ENCODE peak calls at places on chromosomes 12 and 14, in nine cellular contexts. T is GM06990, Q is osteocyte, M is Caco-2, F is progenitor cell of endocrine pancreas, N is gastrocnemius medialis, D is epithelial cell of proximal tubule, S is NB4, B is psoas muscle. A is an unnamed sample.
A peak's percentile ranks its signal among the peaks of the same experiment; 100 is the strongest.

GRCh38 chr12:66539451-66539850 is 139.4 kb downstream of the GRIP1 start:
- DNase-seq in T (no peak), Q (no peak), M (no peak), F (no peak), N (no peak), D (no peak), S (no peak), B (no peak), A (no peak)

GRCh38 chr14:99936738-99937474 is 128.3 kb upstream of the EVL start:
- DNase-seq in T (peak; percentile 53), Q (no peak), M (no peak), F (no peak), N (no peak), D (no peak), S (peak; percentile 53), B (no peak), A (peak; percentile 71)

GRCh38 chr14:68695871-68696665 is 96.8 kb downstream of the ZFP36L1 start:
- DNase-seq in T (no peak), Q (no peak), M (no peak), F (no peak), N (no peak), D (no peak), S (no peak), B (no peak), A (no peak)

GRCh38 chr12:23186950-23187349 is 562.0 kb downstream of the ETNK1 start:
- DNase-seq in T (no peak), Q (no peak), M (no peak), F (no peak), N (no peak), D (no peak), S (no peak), B (no peak), A (no peak)

GRCh38 chr12:47768323-47768811 is 4.7 kb upstream of the SLC48A1 start:
- DNase-seq in T (no peak), Q (no peak), M (peak; percentile 79), F (no peak), N (no peak), D (no peak), S (no peak), B (no peak), A (no peak)

GRCh38 chr14:34930591-34931069 is 52.2 kb upstream of the SRP54 start:
- DNase-seq in T (peak; percentile 37), Q (no peak), M (no peak), F (no peak), N (no peak), D (no peak), S (no peak), B (no peak), A (no peak)

GRCh38 chr12:7934153-7934552 is 1.8 kb downstream of the SLC2A3 start:
- DNase-seq in T (no peak), Q (no peak), M (no peak), F (no peak), N (no peak), D (no peak), S (peak; percentile 23), B (no peak), A (no peak)

GRCh38 chr12:39441963-39442894 is 691 bp downstream of the KIF21A start:
- DNase-seq in T (peak; percentile 82), Q (no peak), M (peak; percentile 60), F (peak; percentile 52), N (peak; percentile 29), D (peak; percentile 43), S (peak; percentile 39), B (peak; percentile 34), A (peak; percentile 50)

GRCh38 chr12:108633534-108634224 is at the start of gene SELPLG:
- DNase-seq in T (peak; percentile 94), Q (no peak), M (no peak), F (no peak), N (peak; percentile 36), D (no peak), S (peak; percentile 98), B (peak; percentile 55), A (peak; percentile 82)

GRCh38 chr12:22600226-22600625 is 24.7 kb upstream of the ETNK1 start:
- DNase-seq in T (no peak), Q (no peak), M (no peak), F (no peak), N (no peak), D (no peak), S (no peak), B (no peak), A (no peak)

GRCh38 chr12:58412466-58412865 is 471.1 kb downstream of the ATP23 start:
- DNase-seq in T (no peak), Q (no peak), M (peak; percentile 72), F (no peak), N (no peak), D (no peak), S (no peak), B (no peak), A (no peak)

GRCh38 chr14:64421166-64421565 is 33.0 kb downstream of the MTHFD1 start:
- DNase-seq in T (no peak), Q (no peak), M (no peak), F (no peak), N (no peak), D (no peak), S (no peak), B (peak; percentile 33), A (no peak)

GRCh38 chr12:22729898-22730443 is 105.0 kb downstream of the ETNK1 start:
- DNase-seq in T (no peak), Q (no peak), M (no peak), F (no peak), N (no peak), D (peak; percentile 94), S (peak; percentile 47), B (no peak), A (no peak)

GRCh38 chr12:6752181-6752930 is 585 bp downstream of the MLF2 start:
- DNase-seq in T (no peak), Q (no peak), M (peak; percentile 54), F (no peak), N (no peak), D (no peak), S (peak; percentile 60), B (no peak), A (peak; percentile 63)
- TF ChIP-seq CTCF in T (no peak), Q (peak; percentile 57), M (peak; percentile 25), F (peak; percentile 53), N (no peak), D (peak; percentile 46), S (no peak), B (peak; percentile 16), A (no peak)

GRCh38 chr12:78580296-78580695 is 284.3 kb upstream of the SYT1 start:
- DNase-seq in T (no peak), Q (no peak), M (no peak), F (no peak), N (no peak), D (no peak), S (no peak), B (no peak), A (no peak)

GRCh38 chr12:78586790-78587189 is 277.8 kb upstream of the SYT1 start:
- DNase-seq in T (no peak), Q (no peak), M (no peak), F (no peak), N (no peak), D (no peak), S (no peak), B (no peak), A (no peak)

GRCh38 chr12:78585132-78585531 is 279.4 kb upstream of the SYT1 start:
- DNase-seq in T (no peak), Q (no peak), M (no peak), F (no peak), N (no peak), D (no peak), S (no peak), B (no peak), A (no peak)

GRCh38 chr12:78584695-78585094 is 279.9 kb upstream of the SYT1 start:
- DNase-seq in T (no peak), Q (no peak), M (peak; percentile 28), F (no peak), N (no peak), D (no peak), S (peak; percentile 31), B (no peak), A (no peak)
- TF ChIP-seq CTCF in T (peak; percentile 50), Q (peak; percentile 22), M (peak; percentile 24), F (peak; percentile 39), N (no peak), D (peak; percentile 67), S (peak; percentile 31), B (no peak), A (peak; percentile 19)

GRCh38 chr12:93415723-93416464 is 25.9 kb downstream of the UBE2N start:
- DNase-seq in T (no peak), Q (no peak), M (no peak), F (no peak), N (no peak), D (no peak), S (no peak), B (no peak), A (no peak)
- TF ChIP-seq CTCF in T (no peak), Q (no peak), M (no peak), F (no peak), N (no peak), D (no peak), S (no peak), B (peak; percentile 11), A (no peak)

GRCh38 chr14:94543450-94544123 is 17.7 kb upstream of the SERPINA4 start:
- DNase-seq in T (no peak), Q (peak; percentile 83), M (no peak), F (no peak), N (no peak), D (no peak), S (no peak), B (no peak), A (no peak)

GRCh38 chr14:94544726-94545125 is 16.5 kb upstream of the SERPINA4 start:
- DNase-seq in T (no peak), Q (peak; percentile 46), M (no peak), F (no peak), N (no peak), D (no peak), S (no peak), B (no peak), A (no peak)

GRCh38 chr14:94542811-94543449 is 18.3 kb upstream of the SERPINA4 start:
- DNase-seq in T (no peak), Q (peak; percentile 78), M (no peak), F (no peak), N (no peak), D (no peak), S (no peak), B (no peak), A (no peak)

GRCh38 chr14:94547151-94547680 is 14.0 kb upstream of the SERPINA4 start:
- DNase-seq in T (no peak), Q (peak; percentile 56), M (no peak), F (no peak), N (no peak), D (no peak), S (no peak), B (no peak), A (no peak)

GRCh38 chr14:94545131-94545841 is 16.0 kb upstream of the SERPINA4 start:
- DNase-seq in T (no peak), Q (peak; percentile 79), M (no peak), F (no peak), N (no peak), D (no peak), S (no peak), B (no peak), A (no peak)
- TF ChIP-seq CTCF in T (no peak), Q (no peak), M (no peak), F (no peak), N (no peak), D (no peak), S (no peak), B (no peak), A (no peak)

DNA sequence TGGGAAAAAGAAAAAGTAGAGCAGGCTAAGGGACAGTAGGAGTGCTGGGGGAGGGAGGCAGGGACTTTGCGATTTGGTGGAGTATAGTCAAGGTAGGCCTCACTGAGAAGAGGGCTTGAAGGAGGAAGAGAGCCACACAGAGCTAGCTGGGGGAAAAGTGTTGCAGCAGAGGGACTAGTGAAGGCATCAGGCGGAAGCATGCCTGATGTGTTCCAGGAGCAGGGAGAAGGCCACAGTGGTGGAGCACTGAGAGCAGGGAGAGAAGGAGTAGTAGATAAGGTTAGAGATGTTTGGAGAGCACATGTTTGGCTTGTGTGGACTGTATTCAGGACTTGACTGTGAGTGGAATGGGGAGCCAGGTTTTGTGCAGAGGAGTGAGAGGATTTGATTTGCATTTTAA is 9.0 kb downstream of the FRMD6 start:
- DNase-seq in T (no peak), Q (no peak), M (no peak), F (no peak), N (no peak), D (no peak), S (no peak), B (no peak), A (no peak)
- TF ChIP-seq CTCF in T (no peak), Q (no peak), M (no peak), F (no peak), N (no peak), D (no peak), S (no peak), B (no peak), A (no peak)

A was measured in GM13977.